ENCODE peak calls at places on chromosome 3, in nine cellular contexts. L, R, D, E, Q, N, S, Z and K are unnamed samples.

GRCh38 chr3:37934631-37935289 is 55.8 kb upstream of the VILL start:
- DNase-seq in R (no peak), Z (no peak), Q (no peak), S (no peak), E (no peak), L (no peak), N (no peak), D (no peak), K (no peak)

GRCh38 chr3:125322166-125322565 is 53.0 kb downstream of the ZNF148 start:
- DNase-seq in D (no peak), Q (no peak), N (no peak), S (no peak), R (no peak), L (no peak), E (no peak), Z (no peak), K (no peak)

GRCh38 chr3:72488736-72489030 is 359.6 kb downstream of the SHQ1 start:
- DNase-seq in N (no peak), E (no peak), Q (no peak), L (no peak), Z (no peak), S (no peak), R (no peak), D (no peak), K (no peak)

GRCh38 chr3:100144255-100144866 is 30.1 kb upstream of the FILIP1L start:
- DNase-seq in E (no peak), D (no peak), Z (no peak), R (no peak), N (no peak), Q (no peak), S (no peak), L (no peak), K (no peak)

GRCh38 chr3:7340795-7341194 is 479.9 kb downstream of the GRM7 start:
- DNase-seq in N (no peak), S (no peak), E (no peak), Q (no peak), L (no peak), Z (no peak), D (no peak), R (no peak), K (no peak)

GRCh38 chr3:34106879-34107278 is 308.4 kb downstream of the PDCD6IP start:
- DNase-seq in L (peak; percentile 39), S (no peak), Z (no peak), N (no peak), E (peak; percentile 43), Q (peak; percentile 43), D (no peak), R (no peak), K (no peak)

GRCh38 chr3:160278210-160278609 is 53.0 kb downstream of the C3orf80 start:
- DNase-seq in N (no peak), R (no peak), Z (no peak), S (no peak), L (no peak), E (no peak), D (no peak), Q (no peak), K (no peak)

GRCh38 chr3:69282191-69282590 is 103.7 kb downstream of the FRMD4B start:
- DNase-seq in N (no peak), Q (no peak), S (no peak), E (no peak), R (no peak), D (no peak), Z (peak; percentile 59), L (no peak), K (no peak)

GRCh38 chr3:162498626-162499025 is 1002.0 kb downstream of the OTOL1 start:
- DNase-seq in R (no peak), Z (no peak), S (no peak), L (no peak), N (no peak), D (no peak), E (no peak), Q (no peak), K (no peak)

GRCh38 chr3:82814660-82815059 is 1053.2 kb upstream of the GBE1 start:
- DNase-seq in R (no peak), E (no peak), S (peak; percentile 28), D (no peak), Z (no peak), N (no peak), L (no peak), Q (no peak), K (no peak)

GRCh38 chr3:43709022-43709421 is 18.3 kb downstream of the ABHD5 start:
- DNase-seq in N (no peak), L (no peak), E (no peak), Q (no peak), S (no peak), D (no peak), Z (no peak), R (no peak), K (no peak)

GRCh38 chr3:140924097-140924873 is 17.4 kb upstream of the SLC25A36 start:
- DNase-seq in L (no peak), S (peak; percentile 66), Q (no peak), D (no peak), E (no peak), Z (no peak), N (no peak), R (no peak), K (no peak)

GRCh38 chr3:77420316-77420715 is 380.4 kb downstream of the ROBO2 start:
- DNase-seq in R (no peak), S (no peak), L (no peak), E (no peak), Q (no peak), D (no peak), Z (no peak), N (no peak), K (no peak)

GRCh38 chr3:132087356-132087755 is 52.5 kb upstream of the CPNE4 start:
- DNase-seq in S (no peak), D (no peak), R (no peak), Z (no peak), Q (no peak), L (no peak), E (no peak), N (no peak), K (no peak)

GRCh38 chr3:147216143-147216673 is 190.1 kb downstream of the ZIC4 start:
- DNase-seq in R (no peak), D (no peak), L (no peak), N (no peak), S (no peak), Q (no peak), E (no peak), Z (no peak), K (no peak)

GRCh38 chr3:185856652-185857051 is 31.8 kb upstream of the IGF2BP2 start:
- DNase-seq in Q (no peak), L (no peak), S (no peak), D (no peak), Z (no peak), E (no peak), N (no peak), R (no peak), K (no peak)

GRCh38 chr3:165406425-165406824 is 210.2 kb upstream of the SLITRK3 start:
- DNase-seq in D (no peak), R (no peak), N (no peak), Z (no peak), E (no peak), L (no peak), S (no peak), Q (no peak), K (no peak)

GRCh38 chr3:149472393-149472792 is 2.1 kb upstream of the TM4SF4 start:
- DNase-seq in S (no peak), R (no peak), E (no peak), L (no peak), Z (no peak), N (no peak), Q (no peak), D (no peak), K (no peak)

GRCh38 chr3:124257332-124257864 is 265.5 kb upstream of the ROPN1 start:
- DNase-seq in S (no peak), L (no peak), N (no peak), D (no peak), Z (no peak), Q (no peak), E (no peak), R (no peak), K (no peak)
- H3K27ac ChIP-seq in S (peak overlapping the region; percentile 32), L (no peak overlapping the region), N (no peak overlapping the region), D (peak overlapping the region; percentile 83), Z (no peak overlapping the region), Q (no peak overlapping the region), E (no peak overlapping the region), R (no peak overlapping the region), K (no peak overlapping the region)

DNA sequence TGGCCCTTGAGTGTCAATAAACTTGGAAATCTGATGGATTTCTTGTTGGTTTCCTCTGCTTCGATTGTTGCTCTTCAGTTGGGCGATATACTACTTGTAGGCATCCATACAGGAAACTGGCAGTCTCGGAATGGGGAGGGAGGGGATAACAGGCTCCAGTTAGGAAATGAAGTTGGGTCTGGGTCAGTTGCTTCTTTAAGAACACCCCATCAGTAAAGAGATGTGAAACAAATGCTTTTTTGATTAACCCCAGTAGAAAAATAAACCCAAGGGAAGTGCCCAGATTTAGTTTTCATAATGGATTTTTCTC is 681 bp downstream of the CHMP2B start:
- DNase-seq in R (no peak), Z (no peak), E (no peak), L (no peak), S (no peak), D (no peak), Q (no peak), N (no peak), K (no peak)
- H3K27ac ChIP-seq in R (peak overlapping the region; percentile 80), Z (peak overlapping the region; percentile 89), E (peak overlapping the region; percentile 87), L (no peak overlapping the region), S (peak overlapping the region; percentile 93), D (peak overlapping the region; percentile 88), Q (no peak overlapping the region), N (peak overlapping the region; percentile 97), K (peak overlapping the region; percentile 90)

GRCh38 chr3:195079636-195080035 is 191.3 kb downstream of the XXYLT1 start:
- DNase-seq in Q (no peak), E (no peak), N (no peak), L (no peak), Z (no peak), D (no peak), R (no peak), S (peak; percentile 9), K (no peak)
- H3K27ac ChIP-seq in Q (no peak overlapping the region), E (peak overlapping the region; percentile 32), N (no peak overlapping the region), L (no peak overlapping the region), Z (no peak overlapping the region), D (no peak overlapping the region), R (no peak overlapping the region), S (peak overlapping the region; percentile 92), K (no peak overlapping the region)

GRCh38 chr3:4885322-4885721 is 93.9 kb upstream of the BHLHE40 start:
- DNase-seq in D (no peak), Q (no peak), L (no peak), S (no peak), Z (no peak), E (no peak), R (no peak), N (no peak), K (no peak)
- H3K27ac ChIP-seq in D (no peak overlapping the region), Q (no peak overlapping the region), L (no peak overlapping the region), S (no peak overlapping the region), Z (no peak overlapping the region), E (no peak overlapping the region), R (no peak overlapping the region), N (no peak overlapping the region), K (no peak overlapping the region)